ENCODE peak calls at places on chromosomes 4 and X, in seven cellular contexts. One of them, this sample, is unnamed.

GRCh38 chr4:73974352-73974751 is 7.5 kb downstream of the PF4 start:
- DNase-seq in lower leg skin: no peak
- DNase-seq in astrocyte: no peak
- DNase-seq in tibial artery: no peak
- DNase-seq in vagina: no peak
- DNase-seq in IMR-90: no peak
- DNase-seq in ovary: no peak
- DNase-seq in this sample: no peak

GRCh38 chrX:21831496-21831895 is 7.9 kb upstream of the MBTPS2 start:
- DNase-seq in lower leg skin: no peak
- DNase-seq in astrocyte: no peak
- DNase-seq in tibial artery: no peak
- DNase-seq in vagina: no peak
- DNase-seq in IMR-90: no peak
- DNase-seq in ovary: no peak
- DNase-seq in this sample: no peak

GRCh38 chrX:143472334-143472938 is 44.8 kb downstream of the SPANXN3 start:
- DNase-seq in lower leg skin: no peak
- DNase-seq in astrocyte: no peak
- DNase-seq in tibial artery: no peak
- DNase-seq in vagina: no peak
- DNase-seq in IMR-90: no peak
- DNase-seq in ovary: no peak
- DNase-seq in this sample: no peak

GRCh38 chrX:47264507-47265173 is 31.8 kb downstream of the USP11 start:
- DNase-seq in lower leg skin: no peak
- DNase-seq in astrocyte: peak; percentile 67
- DNase-seq in tibial artery: no peak
- DNase-seq in vagina: no peak
- DNase-seq in IMR-90: peak; percentile 62
- DNase-seq in ovary: no peak
- DNase-seq in this sample: peak; percentile 61

GRCh38 chr4:186904104-186904503 is 180.4 kb upstream of the FAT1 start:
- DNase-seq in lower leg skin: no peak
- DNase-seq in astrocyte: peak; percentile 88
- DNase-seq in tibial artery: no peak
- DNase-seq in vagina: no peak
- DNase-seq in IMR-90: peak; percentile 95
- DNase-seq in ovary: no peak
- DNase-seq in this sample: peak; percentile 92

GRCh38 chr4:181761130-181761529 is 482.1 kb upstream of the TENM3 start:
- DNase-seq in lower leg skin: no peak
- DNase-seq in astrocyte: peak; percentile 91
- DNase-seq in tibial artery: no peak
- DNase-seq in vagina: no peak
- DNase-seq in IMR-90: peak; percentile 95
- DNase-seq in ovary: no peak
- DNase-seq in this sample: no peak

GRCh38 chr4:152500798-152501434 is 35.0 kb downstream of the FBXW7 start:
- DNase-seq in lower leg skin: no peak
- DNase-seq in astrocyte: peak; percentile 77
- DNase-seq in tibial artery: no peak
- DNase-seq in vagina: no peak
- DNase-seq in IMR-90: peak; percentile 93
- DNase-seq in ovary: peak; percentile 25
- DNase-seq in this sample: peak; percentile 95

GRCh38 chrX:34638116-34638515 is 19.0 kb downstream of the TMEM47 start:
- DNase-seq in lower leg skin: no peak
- DNase-seq in astrocyte: no peak
- DNase-seq in tibial artery: no peak
- DNase-seq in vagina: no peak
- DNase-seq in IMR-90: peak; percentile 54
- DNase-seq in ovary: no peak
- DNase-seq in this sample: peak; percentile 41

GRCh38 chr4:89906316-89906715 is 11.7 kb downstream of the MMRN1 start:
- DNase-seq in lower leg skin: no peak
- DNase-seq in astrocyte: no peak
- DNase-seq in tibial artery: no peak
- DNase-seq in vagina: no peak
- DNase-seq in IMR-90: no peak
- DNase-seq in ovary: no peak
- DNase-seq in this sample: no peak

GRCh38 chr4:121421594-121421993 is 40.8 kb upstream of the QRFPR start:
- DNase-seq in lower leg skin: no peak
- DNase-seq in astrocyte: no peak
- DNase-seq in tibial artery: no peak
- DNase-seq in vagina: no peak
- DNase-seq in IMR-90: no peak
- DNase-seq in ovary: no peak
- DNase-seq in this sample: peak; percentile 36

GRCh38 chr4:11487139-11487538 is 58.4 kb upstream of the HS3ST1 start:
- DNase-seq in lower leg skin: no peak
- DNase-seq in astrocyte: no peak
- DNase-seq in tibial artery: no peak
- DNase-seq in vagina: no peak
- DNase-seq in IMR-90: no peak
- DNase-seq in ovary: no peak
- DNase-seq in this sample: no peak

GRCh38 chrX:115960440-115961084 is 210.0 kb upstream of the AGTR2 start:
- DNase-seq in lower leg skin: no peak
- DNase-seq in astrocyte: no peak
- DNase-seq in tibial artery: no peak
- DNase-seq in vagina: no peak
- DNase-seq in IMR-90: no peak
- DNase-seq in ovary: no peak
- DNase-seq in this sample: peak; percentile 84

GRCh38 chr4:126992910-126993309 is 639.8 kb upstream of the INTU start:
- DNase-seq in lower leg skin: no peak
- DNase-seq in astrocyte: no peak
- DNase-seq in tibial artery: no peak
- DNase-seq in vagina: no peak
- DNase-seq in IMR-90: no peak
- DNase-seq in ovary: no peak
- DNase-seq in this sample: no peak

GRCh38 chr4:105350859-105351494 is 122.9 kb downstream of the PPA2 start:
- DNase-seq in lower leg skin: no peak
- DNase-seq in astrocyte: peak; percentile 73
- DNase-seq in tibial artery: no peak
- DNase-seq in vagina: no peak
- DNase-seq in IMR-90: peak; percentile 83
- DNase-seq in ovary: no peak
- DNase-seq in this sample: no peak

GRCh38 chr4:21948347-21949072 is at the start of gene KCNIP4:
- DNase-seq in lower leg skin: no peak
- DNase-seq in astrocyte: peak; percentile 22
- DNase-seq in tibial artery: no peak
- DNase-seq in vagina: no peak
- DNase-seq in IMR-90: no peak
- DNase-seq in ovary: peak; percentile 16
- DNase-seq in this sample: peak; percentile 2

GRCh38 chr4:60485279-60485678 is 714.8 kb upstream of the ADGRL3 start:
- DNase-seq in lower leg skin: no peak
- DNase-seq in astrocyte: no peak
- DNase-seq in tibial artery: no peak
- DNase-seq in vagina: no peak
- DNase-seq in IMR-90: peak; percentile 28
- DNase-seq in ovary: no peak
- DNase-seq in this sample: peak; percentile 34

GRCh38 chr4:139419388-139419914 is 34.5 kb upstream of the RAB33B start:
- DNase-seq in lower leg skin: no peak
- DNase-seq in astrocyte: peak; percentile 94
- DNase-seq in tibial artery: peak; percentile 76
- DNase-seq in vagina: no peak
- DNase-seq in IMR-90: peak; percentile 86
- DNase-seq in ovary: no peak
- DNase-seq in this sample: peak; percentile 92

GRCh38 chrX:39418936-39419659 is 617.8 kb downstream of the MID1IP1 start:
- DNase-seq in lower leg skin: no peak
- DNase-seq in astrocyte: no peak
- DNase-seq in tibial artery: no peak
- DNase-seq in vagina: no peak
- DNase-seq in IMR-90: no peak
- DNase-seq in ovary: peak; percentile 86
- DNase-seq in this sample: no peak

DNA sequence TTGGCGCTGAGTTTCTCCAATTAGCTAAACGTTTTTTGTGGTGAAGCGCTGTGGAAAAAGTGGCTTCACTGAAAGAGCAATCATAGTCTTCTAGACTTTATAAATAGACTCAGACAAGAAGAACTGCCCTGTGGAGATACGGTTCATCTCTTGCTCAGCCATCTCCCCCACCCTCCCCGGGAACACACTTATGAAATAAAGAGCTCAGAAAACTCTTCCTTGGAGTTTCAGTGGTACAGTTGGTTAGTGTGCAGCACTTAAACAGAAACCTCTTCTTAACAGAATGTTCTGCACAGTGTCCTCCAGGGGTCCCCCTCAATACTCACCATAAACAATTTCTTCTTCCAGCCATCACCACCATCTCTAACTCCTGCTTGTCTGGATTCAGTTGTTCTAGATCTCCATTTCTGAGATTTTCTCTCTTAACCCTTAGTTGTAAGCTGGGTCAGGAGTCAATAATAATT is 313.0 kb downstream of the ARHGAP10 start:
- DNase-seq in lower leg skin: no peak
- DNase-seq in astrocyte: no peak
- DNase-seq in tibial artery: no peak
- DNase-seq in vagina: no peak
- DNase-seq in IMR-90: no peak
- DNase-seq in ovary: no peak
- DNase-seq in this sample: no peak
- TF ChIP-seq CTCF in lower leg skin: no peak
- TF ChIP-seq CTCF in astrocyte: no peak
- TF ChIP-seq CTCF in tibial artery: no peak
- TF ChIP-seq CTCF in vagina: no peak
- TF ChIP-seq CTCF in IMR-90: no peak
- TF ChIP-seq CTCF in ovary: no peak
- TF ChIP-seq CTCF in this sample: no peak

DNA sequence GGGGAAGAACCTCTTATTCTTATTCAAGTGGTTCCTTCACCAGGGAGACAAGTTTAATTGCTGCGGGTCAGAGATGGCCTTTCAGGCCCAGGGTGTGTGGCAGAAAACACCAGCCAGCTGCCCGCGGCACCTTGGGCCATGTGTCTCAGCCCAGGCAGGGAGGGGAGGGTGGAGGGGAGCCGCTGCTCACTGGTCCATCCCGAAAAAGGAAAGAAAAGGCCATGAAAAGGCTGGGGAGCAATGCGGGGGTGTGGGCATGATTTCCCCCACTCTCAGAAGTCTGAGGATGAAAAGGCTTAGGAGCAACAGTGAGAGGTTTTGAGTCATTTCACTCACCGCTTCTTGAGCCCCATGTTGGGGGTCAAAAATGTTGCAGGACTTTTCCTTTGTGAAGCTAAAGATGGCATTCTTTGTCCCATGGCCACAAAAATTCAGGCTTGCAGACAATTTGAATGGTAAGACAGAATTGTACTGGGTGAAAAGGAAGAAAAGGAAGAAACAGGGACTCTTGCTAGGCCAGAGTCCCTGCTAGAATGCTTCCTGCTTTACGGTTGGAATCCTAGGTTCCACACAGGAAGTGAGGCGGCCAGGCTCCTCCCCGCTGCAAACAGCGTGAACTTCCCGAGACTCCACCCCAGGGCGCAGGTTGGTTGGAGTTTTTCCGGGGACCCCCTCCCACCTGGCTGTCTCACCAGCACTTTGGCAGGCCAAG is 17.4 kb upstream of the FAM47E start:
- DNase-seq in lower leg skin: no peak
- DNase-seq in astrocyte: no peak
- DNase-seq in tibial artery: no peak
- DNase-seq in vagina: no peak
- DNase-seq in IMR-90: no peak
- DNase-seq in ovary: no peak
- DNase-seq in this sample: no peak
- H3K4me3 ChIP-seq in lower leg skin: peak overlapping the region; percentile 12
- H3K4me3 ChIP-seq in astrocyte: no peak overlapping the region
- H3K4me3 ChIP-seq in tibial artery: no peak overlapping the region
- H3K4me3 ChIP-seq in vagina: no peak overlapping the region
- H3K4me3 ChIP-seq in IMR-90: no peak overlapping the region
- H3K4me3 ChIP-seq in ovary: no peak overlapping the region
- H3K4me3 ChIP-seq in this sample: no peak overlapping the region

DNA sequence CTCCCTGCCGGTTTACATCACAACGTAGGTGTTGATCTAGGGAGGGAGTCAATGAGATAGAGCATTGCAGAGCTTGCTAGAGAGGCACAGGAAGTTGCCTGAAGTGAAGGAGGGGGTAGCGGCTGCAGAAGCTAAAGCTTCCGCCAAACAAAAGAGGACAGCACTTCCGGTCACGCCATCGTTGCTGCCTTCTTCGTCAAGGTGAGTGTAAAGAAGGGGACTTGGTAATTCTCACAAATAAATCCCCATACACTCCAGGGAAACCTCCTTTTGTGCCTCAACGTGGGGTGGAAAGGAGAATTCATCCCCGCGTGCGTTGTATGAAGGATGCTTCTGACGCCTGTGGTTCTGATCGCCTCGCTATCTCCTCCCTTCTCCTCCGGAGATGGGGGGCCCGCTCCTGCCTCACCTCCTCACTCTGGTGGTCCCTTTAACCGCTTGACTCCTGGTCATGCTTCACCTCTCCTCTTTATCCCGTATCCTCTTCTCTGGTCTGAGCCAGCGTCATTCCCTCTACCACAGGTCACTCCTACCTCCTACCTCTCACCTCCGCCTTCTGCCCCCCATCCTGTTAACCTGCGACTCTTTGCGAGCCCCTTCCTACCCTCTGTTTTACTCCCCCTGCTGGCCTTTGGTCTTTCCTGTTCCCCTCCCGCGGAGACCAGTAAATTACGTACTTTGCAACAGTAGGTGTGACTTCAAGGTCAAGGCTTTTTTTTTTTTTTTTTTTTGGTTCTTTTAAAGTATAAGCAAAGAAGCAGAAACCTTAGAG is 59.9 kb downstream of the GSPT2 start:
- DNase-seq in lower leg skin: no peak
- DNase-seq in astrocyte: peak; percentile 60
- DNase-seq in tibial artery: no peak
- DNase-seq in vagina: no peak
- DNase-seq in IMR-90: peak; percentile 67
- DNase-seq in ovary: peak; percentile 40
- DNase-seq in this sample: peak; percentile 64
- TF ChIP-seq CTCF in lower leg skin: no peak
- TF ChIP-seq CTCF in astrocyte: no peak
- TF ChIP-seq CTCF in tibial artery: no peak
- TF ChIP-seq CTCF in vagina: no peak
- TF ChIP-seq CTCF in IMR-90: peak; percentile 8
- TF ChIP-seq CTCF in ovary: no peak
- TF ChIP-seq CTCF in this sample: no peak

DNA sequence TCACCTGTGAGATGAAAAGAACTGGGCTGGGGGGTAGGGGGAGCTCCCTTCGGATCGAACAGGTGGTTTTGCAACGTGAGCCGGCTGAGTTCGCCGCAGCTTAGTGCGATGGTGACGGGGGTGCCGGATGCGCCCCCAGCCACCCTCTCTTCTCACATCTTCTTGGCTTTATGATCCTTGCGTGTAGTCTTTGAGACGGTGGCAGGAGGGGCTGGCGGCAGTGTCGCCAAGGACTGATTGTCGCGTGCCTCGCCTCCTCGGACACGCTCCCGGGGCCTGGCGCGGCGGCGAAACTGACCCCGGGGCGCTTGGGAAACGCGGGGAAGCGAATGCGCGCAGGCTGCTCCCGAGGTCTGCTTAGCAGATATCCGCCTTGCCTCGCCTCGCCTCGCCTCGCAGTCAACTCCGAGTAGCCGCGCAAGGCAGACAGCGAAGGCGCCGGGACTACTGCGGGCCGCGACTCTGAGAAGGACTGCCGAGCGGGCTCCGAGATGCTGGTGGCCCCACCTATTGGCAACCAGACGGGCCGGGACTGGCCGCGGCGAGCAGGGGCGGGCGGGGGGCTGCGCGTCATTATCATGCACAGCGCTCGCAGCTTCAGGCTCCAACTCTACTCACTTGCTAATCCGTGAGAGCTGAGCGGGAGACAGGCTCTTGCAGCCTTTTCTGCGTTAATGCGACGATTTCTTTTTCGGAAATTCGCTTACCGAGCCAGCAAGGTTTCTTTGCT is 1.5 kb downstream of the GRID2 start:
- DNase-seq in lower leg skin: peak; percentile 83
- DNase-seq in astrocyte: peak; percentile 49
- DNase-seq in tibial artery: no peak
- DNase-seq in vagina: no peak
- DNase-seq in IMR-90: peak; percentile 32
- DNase-seq in ovary: peak; percentile 38
- DNase-seq in this sample: peak; percentile 57
- H3K4me3 ChIP-seq in lower leg skin: no peak overlapping the region
- H3K4me3 ChIP-seq in astrocyte: peak overlapping the region; percentile 59
- H3K4me3 ChIP-seq in tibial artery: peak overlapping the region; percentile 52
- H3K4me3 ChIP-seq in vagina: peak overlapping the region; percentile 30
- H3K4me3 ChIP-seq in IMR-90: peak overlapping the region; percentile 5
- H3K4me3 ChIP-seq in ovary: peak overlapping the region; percentile 20
- H3K4me3 ChIP-seq in this sample: peak overlapping the region; percentile 17

This sample was measured in epithelial cell of esophagus.